ENCODE peak calls at places on chromosomes 2 and 18, in eight cellular contexts. One of them, this sample, is unnamed. For H3K9me3, the result is how much of the 10 kb centered on the place peaks cover.

GRCh38 chr2:61720911-61721310 is 132.9 kb downstream of the FAM161A start:
- DNase-seq in HCT116: no peak
- DNase-seq in neural progenitor cell: no peak
- DNase-seq in upper lobe of right lung: no peak
- DNase-seq in A549: no peak
- DNase-seq in heart right ventricle: no peak
- DNase-seq in T-helper 17 cell: no peak
- DNase-seq in stomach: no peak
- DNase-seq in this sample: no peak

GRCh38 chr2:64888591-64889309 is 100.4 kb upstream of the SLC1A4 start:
- DNase-seq in HCT116: peak
- DNase-seq in neural progenitor cell: no peak
- DNase-seq in upper lobe of right lung: no peak
- DNase-seq in A549: peak
- DNase-seq in heart right ventricle: no peak
- DNase-seq in T-helper 17 cell: no peak
- DNase-seq in stomach: peak
- DNase-seq in this sample: no peak

GRCh38 chr18:73118121-73118816 is 250.5 kb upstream of the NETO1 start:
- DNase-seq in HCT116: no peak
- DNase-seq in neural progenitor cell: no peak
- DNase-seq in upper lobe of right lung: no peak
- DNase-seq in A549: no peak
- DNase-seq in heart right ventricle: no peak
- DNase-seq in T-helper 17 cell: no peak
- DNase-seq in stomach: no peak
- DNase-seq in this sample: no peak

GRCh38 chr2:172938713-172939375 is 136.8 kb upstream of the MAP3K20 start:
- DNase-seq in HCT116: no peak
- DNase-seq in neural progenitor cell: no peak
- DNase-seq in upper lobe of right lung: no peak
- DNase-seq in A549: no peak
- DNase-seq in heart right ventricle: no peak
- DNase-seq in T-helper 17 cell: no peak
- DNase-seq in stomach: no peak
- DNase-seq in this sample: no peak

GRCh38 chr2:177692042-177692823 is 299.7 kb downstream of the AGPS start:
- DNase-seq in HCT116: no peak
- DNase-seq in neural progenitor cell: no peak
- DNase-seq in upper lobe of right lung: no peak
- DNase-seq in A549: no peak
- DNase-seq in heart right ventricle: no peak
- DNase-seq in T-helper 17 cell: no peak
- DNase-seq in stomach: no peak
- DNase-seq in this sample: no peak

GRCh38 chr18:68662779-68663178 is 52.1 kb downstream of the TMX3 start:
- DNase-seq in HCT116: no peak
- DNase-seq in neural progenitor cell: no peak
- DNase-seq in upper lobe of right lung: no peak
- DNase-seq in A549: peak
- DNase-seq in heart right ventricle: no peak
- DNase-seq in T-helper 17 cell: no peak
- DNase-seq in stomach: no peak
- DNase-seq in this sample: no peak

GRCh38 chr2:182553483-182553882 is 126.6 kb upstream of the PDE1A start:
- DNase-seq in HCT116: no peak
- DNase-seq in neural progenitor cell: no peak
- DNase-seq in upper lobe of right lung: no peak
- DNase-seq in A549: no peak
- DNase-seq in heart right ventricle: no peak
- DNase-seq in T-helper 17 cell: no peak
- DNase-seq in stomach: no peak
- DNase-seq in this sample: no peak

GRCh38 chr2:48253301-48253700 is 276.7 kb upstream of the STON1 start:
- DNase-seq in HCT116: no peak
- DNase-seq in neural progenitor cell: no peak
- DNase-seq in upper lobe of right lung: no peak
- DNase-seq in A549: no peak
- DNase-seq in heart right ventricle: no peak
- DNase-seq in T-helper 17 cell: no peak
- DNase-seq in stomach: no peak
- DNase-seq in this sample: no peak

GRCh38 chr18:72940509-72940908 is 72.7 kb upstream of the NETO1 start:
- DNase-seq in HCT116: no peak
- DNase-seq in neural progenitor cell: no peak
- DNase-seq in upper lobe of right lung: no peak
- DNase-seq in A549: no peak
- DNase-seq in heart right ventricle: no peak
- DNase-seq in T-helper 17 cell: no peak
- DNase-seq in stomach: no peak
- DNase-seq in this sample: no peak

GRCh38 chr2:43802135-43802534 is 28.3 kb downstream of the DYNC2LI1 start:
- DNase-seq in HCT116: no peak
- DNase-seq in neural progenitor cell: no peak
- DNase-seq in upper lobe of right lung: no peak
- DNase-seq in A549: no peak
- DNase-seq in heart right ventricle: no peak
- DNase-seq in T-helper 17 cell: no peak
- DNase-seq in stomach: no peak
- DNase-seq in this sample: no peak

GRCh38 chr2:178072383-178073301 is at the start of gene PDE11A:
- DNase-seq in HCT116: peak
- DNase-seq in neural progenitor cell: peak
- DNase-seq in upper lobe of right lung: peak
- DNase-seq in A549: peak
- DNase-seq in heart right ventricle: peak
- DNase-seq in T-helper 17 cell: no peak
- DNase-seq in stomach: peak
- DNase-seq in this sample: peak

GRCh38 chr2:30731706-30732105 is 75.5 kb downstream of the CAPN13 start:
- DNase-seq in HCT116: no peak
- DNase-seq in neural progenitor cell: no peak
- DNase-seq in upper lobe of right lung: peak
- DNase-seq in A549: no peak
- DNase-seq in heart right ventricle: no peak
- DNase-seq in T-helper 17 cell: no peak
- DNase-seq in stomach: no peak
- DNase-seq in this sample: peak

GRCh38 chr2:207768168-207768890 is 1.4 kb downstream of the FZD5 start:
- DNase-seq in HCT116: no peak
- DNase-seq in neural progenitor cell: peak
- DNase-seq in upper lobe of right lung: peak
- DNase-seq in A549: peak
- DNase-seq in heart right ventricle: peak
- DNase-seq in T-helper 17 cell: peak
- DNase-seq in stomach: peak
- DNase-seq in this sample: peak

GRCh38 chr2:218482651-218483050 is 63.7 kb downstream of the VIL1 start:
- DNase-seq in HCT116: no peak
- DNase-seq in neural progenitor cell: no peak
- DNase-seq in upper lobe of right lung: no peak
- DNase-seq in A549: no peak
- DNase-seq in heart right ventricle: no peak
- DNase-seq in T-helper 17 cell: no peak
- DNase-seq in stomach: no peak
- DNase-seq in this sample: no peak

GRCh38 chr2:36379710-36380448 is 24.3 kb downstream of the CRIM1 start:
- DNase-seq in HCT116: no peak
- DNase-seq in neural progenitor cell: no peak
- DNase-seq in upper lobe of right lung: no peak
- DNase-seq in A549: no peak
- DNase-seq in heart right ventricle: no peak
- DNase-seq in T-helper 17 cell: no peak
- DNase-seq in stomach: no peak
- DNase-seq in this sample: no peak

GRCh38 chr2:38409904-38410167 is 32.8 kb upstream of the ATL2 start:
- DNase-seq in HCT116: no peak
- DNase-seq in neural progenitor cell: no peak
- DNase-seq in upper lobe of right lung: no peak
- DNase-seq in A549: no peak
- DNase-seq in heart right ventricle: no peak
- DNase-seq in T-helper 17 cell: no peak
- DNase-seq in stomach: no peak
- DNase-seq in this sample: no peak

GRCh38 chr2:107290041-107290440 is 404.1 kb upstream of the ST6GAL2 start:
- DNase-seq in HCT116: no peak
- DNase-seq in neural progenitor cell: no peak
- DNase-seq in upper lobe of right lung: no peak
- DNase-seq in A549: no peak
- DNase-seq in heart right ventricle: no peak
- DNase-seq in T-helper 17 cell: no peak
- DNase-seq in stomach: no peak
- DNase-seq in this sample: no peak

GRCh38 chr18:22667616-22668422 is 250.1 kb upstream of the CTAGE1 start:
- DNase-seq in HCT116: peak
- DNase-seq in neural progenitor cell: no peak
- DNase-seq in upper lobe of right lung: no peak
- DNase-seq in A549: peak
- DNase-seq in heart right ventricle: no peak
- DNase-seq in T-helper 17 cell: no peak
- DNase-seq in stomach: no peak
- DNase-seq in this sample: no peak

GRCh38 chr2:172431428-172431827 is 4.0 kb downstream of the ITGA6 start:
- DNase-seq in HCT116: no peak
- DNase-seq in neural progenitor cell: no peak
- DNase-seq in upper lobe of right lung: peak
- DNase-seq in A549: no peak
- DNase-seq in heart right ventricle: peak
- DNase-seq in T-helper 17 cell: no peak
- DNase-seq in stomach: peak
- DNase-seq in this sample: no peak

GRCh38 chr2:70993689-70993986 is 1.0 kb downstream of the TEX261 start:
- DNase-seq in HCT116: no peak
- DNase-seq in neural progenitor cell: no peak
- DNase-seq in upper lobe of right lung: no peak
- DNase-seq in A549: no peak
- DNase-seq in heart right ventricle: no peak
- DNase-seq in T-helper 17 cell: no peak
- DNase-seq in stomach: no peak
- DNase-seq in this sample: no peak

GRCh38 chr18:987325-988186 is 82.9 kb downstream of the ADCYAP1 start:
- DNase-seq in HCT116: no peak
- DNase-seq in neural progenitor cell: no peak
- DNase-seq in upper lobe of right lung: no peak
- DNase-seq in A549: peak
- DNase-seq in heart right ventricle: peak
- DNase-seq in T-helper 17 cell: no peak
- DNase-seq in stomach: no peak
- DNase-seq in this sample: no peak

GRCh38 chr2:112108238-112108832 is 29.9 kb upstream of the FBLN7 start:
- DNase-seq in HCT116: no peak
- DNase-seq in neural progenitor cell: no peak
- DNase-seq in upper lobe of right lung: no peak
- DNase-seq in A549: no peak
- DNase-seq in heart right ventricle: no peak
- DNase-seq in T-helper 17 cell: no peak
- DNase-seq in stomach: no peak
- DNase-seq in this sample: no peak
- H3K9me3 ChIP-seq in HCT116: under half
- H3K9me3 ChIP-seq in neural progenitor cell: under half
- H3K9me3 ChIP-seq in upper lobe of right lung: under half
- H3K9me3 ChIP-seq in A549: under half
- H3K9me3 ChIP-seq in heart right ventricle: under half
- H3K9me3 ChIP-seq in T-helper 17 cell: under half
- H3K9me3 ChIP-seq in stomach: under half
- H3K9me3 ChIP-seq in this sample: under half

GRCh38 chr2:242022550-242023290 is 153.2 kb downstream of the RTP5 start:
- DNase-seq in HCT116: no peak
- DNase-seq in neural progenitor cell: no peak
- DNase-seq in upper lobe of right lung: peak
- DNase-seq in A549: no peak
- DNase-seq in heart right ventricle: no peak
- DNase-seq in T-helper 17 cell: no peak
- DNase-seq in stomach: no peak
- DNase-seq in this sample: no peak
- H3K9me3 ChIP-seq in HCT116: under half
- H3K9me3 ChIP-seq in neural progenitor cell: under half
- H3K9me3 ChIP-seq in upper lobe of right lung: under half
- H3K9me3 ChIP-seq in A549: under half
- H3K9me3 ChIP-seq in heart right ventricle: under half
- H3K9me3 ChIP-seq in T-helper 17 cell: under half
- H3K9me3 ChIP-seq in stomach: under half
- H3K9me3 ChIP-seq in this sample: under half

DNA sequence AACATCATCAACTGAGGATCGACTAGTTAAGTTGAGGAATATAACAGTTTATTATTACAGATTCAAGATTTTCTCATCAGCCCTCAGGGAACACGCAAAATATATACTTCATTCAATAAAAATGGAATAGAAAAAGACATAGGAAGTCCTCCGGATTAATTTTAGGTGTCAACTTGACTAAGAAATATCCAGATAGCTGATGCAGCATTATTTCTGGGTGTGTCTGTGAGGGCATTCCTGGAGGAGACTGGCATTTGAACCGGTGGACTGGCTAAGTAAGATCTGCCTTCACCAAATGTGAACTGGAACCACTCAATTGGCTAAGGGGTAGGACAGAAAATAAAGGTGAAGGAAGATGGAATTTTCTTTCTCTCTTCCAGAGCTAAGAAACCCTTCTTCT is 845.3 kb downstream of the SOCS6 start:
- DNase-seq in HCT116: no peak
- DNase-seq in neural progenitor cell: no peak
- DNase-seq in upper lobe of right lung: no peak
- DNase-seq in A549: no peak
- DNase-seq in heart right ventricle: no peak
- DNase-seq in T-helper 17 cell: no peak
- DNase-seq in stomach: no peak
- DNase-seq in this sample: no peak
- H3K9me3 ChIP-seq in HCT116: under half
- H3K9me3 ChIP-seq in neural progenitor cell: under half
- H3K9me3 ChIP-seq in upper lobe of right lung: under half
- H3K9me3 ChIP-seq in A549: under half
- H3K9me3 ChIP-seq in heart right ventricle: under half
- H3K9me3 ChIP-seq in T-helper 17 cell: under half
- H3K9me3 ChIP-seq in stomach: under half
- H3K9me3 ChIP-seq in this sample: under half

GRCh38 chr2:866887-867286 is 83.8 kb upstream of the SNTG2 start:
- DNase-seq in HCT116: no peak
- DNase-seq in neural progenitor cell: no peak
- DNase-seq in upper lobe of right lung: peak
- DNase-seq in A549: no peak
- DNase-seq in heart right ventricle: no peak
- DNase-seq in T-helper 17 cell: no peak
- DNase-seq in stomach: no peak
- DNase-seq in this sample: no peak

GRCh38 chr2:869894-870293 is 80.8 kb upstream of the SNTG2 start:
- DNase-seq in HCT116: no peak
- DNase-seq in neural progenitor cell: no peak
- DNase-seq in upper lobe of right lung: no peak
- DNase-seq in A549: no peak
- DNase-seq in heart right ventricle: no peak
- DNase-seq in T-helper 17 cell: no peak
- DNase-seq in stomach: peak
- DNase-seq in this sample: peak

GRCh38 chr2:866009-866680 is 84.5 kb upstream of the SNTG2 start:
- DNase-seq in HCT116: no peak
- DNase-seq in neural progenitor cell: peak
- DNase-seq in upper lobe of right lung: peak
- DNase-seq in A549: no peak
- DNase-seq in heart right ventricle: peak
- DNase-seq in T-helper 17 cell: no peak
- DNase-seq in stomach: no peak
- DNase-seq in this sample: no peak

GRCh38 chr2:869357-869871 is 81.2 kb upstream of the SNTG2 start:
- DNase-seq in HCT116: no peak
- DNase-seq in neural progenitor cell: no peak
- DNase-seq in upper lobe of right lung: peak
- DNase-seq in A549: no peak
- DNase-seq in heart right ventricle: no peak
- DNase-seq in T-helper 17 cell: no peak
- DNase-seq in stomach: no peak
- DNase-seq in this sample: no peak

GRCh38 chr2:867296-867695 is 83.4 kb upstream of the SNTG2 start:
- DNase-seq in HCT116: no peak
- DNase-seq in neural progenitor cell: no peak
- DNase-seq in upper lobe of right lung: peak
- DNase-seq in A549: no peak
- DNase-seq in heart right ventricle: no peak
- DNase-seq in T-helper 17 cell: no peak
- DNase-seq in stomach: no peak
- DNase-seq in this sample: no peak
- H3K9me3 ChIP-seq in HCT116: under half
- H3K9me3 ChIP-seq in neural progenitor cell: under half
- H3K9me3 ChIP-seq in upper lobe of right lung: under half
- H3K9me3 ChIP-seq in A549: under half
- H3K9me3 ChIP-seq in heart right ventricle: under half
- H3K9me3 ChIP-seq in T-helper 17 cell: under half
- H3K9me3 ChIP-seq in stomach: under half
- H3K9me3 ChIP-seq in this sample: under half

This sample was measured in ascending aorta.